ENCODE peak calls at places on chromosomes 11 and 22, in five cellular contexts. F is adrenal gland, K is body of pancreas, G is aorta, B is ovary. A is an unnamed sample.

GRCh38 chr22:50115693-50116092 is 25.9 kb downstream of the MOV10L1 start:
- DNase-seq in F (peak; percentile 86), K (no peak), G (no peak), B (peak; percentile 41), A (no peak)

GRCh38 chr22:38652858-38653257 is 3.3 kb downstream of the FAM227A start:
- DNase-seq in F (no peak), K (no peak), G (no peak), B (no peak), A (no peak)

GRCh38 chr11:31806944-31807790 is 4.0 kb downstream of the PAX6 start:
- DNase-seq in F (no peak), K (no peak), G (no peak), B (no peak), A (no peak)

GRCh38 chr22:40479887-40480538 is 109.6 kb downstream of the SGSM3 start:
- DNase-seq in F (no peak), K (no peak), G (no peak), B (no peak), A (no peak)

GRCh38 chr11:46290598-46291309 is 13.3 kb downstream of the CREB3L1 start:
- DNase-seq in F (peak; percentile 87), K (peak; percentile 74), G (peak; percentile 73), B (peak; percentile 94), A (peak; percentile 68)

GRCh38 chr11:59427068-59427382 is 812 bp upstream of the OR5A2 start:
- DNase-seq in F (no peak), K (no peak), G (no peak), B (no peak), A (no peak)

GRCh38 chr11:128042290-128042751 is 545.0 kb downstream of the ETS1 start:
- DNase-seq in F (no peak), K (no peak), G (no peak), B (no peak), A (no peak)

GRCh38 chr11:59574467-59574866 is 41.1 kb downstream of the OSBP start:
- DNase-seq in F (no peak), K (no peak), G (no peak), B (no peak), A (no peak)

GRCh38 chr11:6778518-6778917 is 4.3 kb upstream of the OR2AG1 start:
- DNase-seq in F (no peak), K (no peak), G (no peak), B (no peak), A (no peak)

GRCh38 chr11:111347002-111347722 is 31.9 kb downstream of the POU2AF1 start:
- DNase-seq in F (no peak), K (no peak), G (no peak), B (no peak), A (no peak)

GRCh38 chr11:67090717-67091116 is 28.3 kb upstream of the KDM2A start:
- DNase-seq in F (no peak), K (no peak), G (no peak), B (no peak), A (no peak)

GRCh38 chr11:62269654-62270278 is at the start of gene SCGB2A2:
- DNase-seq in F (no peak), K (peak; percentile 14), G (no peak), B (no peak), A (no peak)

GRCh38 chr11:61333638-61334433 is 808 bp downstream of the TKFC start:
- DNase-seq in F (no peak), K (no peak), G (no peak), B (no peak), A (no peak)

GRCh38 chr11:64074239-64074638 is 38.5 kb downstream of the FLRT1 start:
- DNase-seq in F (no peak), K (no peak), G (no peak), B (no peak), A (no peak)

GRCh38 chr22:36862251-36863242 is 1.7 kb downstream of the NCF4 start:
- DNase-seq in F (peak; percentile 50), K (no peak), G (peak; percentile 79), B (no peak), A (no peak)

GRCh38 chr22:24141586-24141985 is 39.7 kb upstream of the SUSD2 start:
- DNase-seq in F (no peak), K (no peak), G (no peak), B (no peak), A (no peak)

GRCh38 chr22:46528121-46528610 is 9.3 kb downstream of the CELSR1 start:
- DNase-seq in F (no peak), K (no peak), G (no peak), B (no peak), A (no peak)

GRCh38 chr11:122976734-122977454 is 4.7 kb downstream of the BSX start:
- DNase-seq in F (no peak), K (no peak), G (no peak), B (no peak), A (no peak)

GRCh38 chr11:28524098-28524497 is 415.9 kb downstream of the METTL15 start:
- DNase-seq in F (no peak), K (no peak), G (no peak), B (no peak), A (no peak)

GRCh38 chr22:47153854-47154542 is 391.5 kb downstream of the TBC1D22A start:
- DNase-seq in F (peak; percentile 36), K (peak; percentile 36), G (no peak), B (peak; percentile 39), A (no peak)

GRCh38 chr11:92302766-92303165 is 78.1 kb downstream of the FAT3 start:
- DNase-seq in F (no peak), K (no peak), G (no peak), B (no peak), A (no peak)

GRCh38 chr11:117037279-117037951 is 60.8 kb downstream of the SIK3 start:
- DNase-seq in F (no peak), K (no peak), G (no peak), B (no peak), A (no peak)

GRCh38 chr22:30781271-30781875 is 86.7 kb downstream of the OSBP2 start:
- DNase-seq in F (no peak), K (no peak), G (no peak), B (no peak), A (no peak)

GRCh38 chr11:32939046-32939445 is 46.4 kb downstream of the QSER1 start:
- DNase-seq in F (no peak), K (no peak), G (no peak), B (no peak), A (no peak)

GRCh38 chr11:15993360-15993759 is 363.0 kb downstream of the SOX6 start:
- DNase-seq in F (no peak), K (no peak), G (no peak), B (no peak), A (no peak)

GRCh38 chr11:113387605-113388211 is at the start of gene ANKK1:
- DNase-seq in F (no peak), K (peak; percentile 52), G (no peak), B (no peak), A (peak; percentile 29)

GRCh38 chr11:100080401-100080800 is 606.7 kb upstream of the ARHGAP42 start:
- DNase-seq in F (no peak), K (no peak), G (no peak), B (no peak), A (no peak)

GRCh38 chr22:32583921-32584335 is 109.3 kb downstream of the FBXO7 start:
- DNase-seq in F (no peak), K (no peak), G (no peak), B (no peak), A (no peak)

GRCh38 chr11:28976012-28976800 is 868.0 kb downstream of the METTL15 start:
- DNase-seq in F (no peak), K (peak; percentile 9), G (no peak), B (no peak), A (no peak)

GRCh38 chr22:22884888-22885840 is 2.5 kb upstream of the IGLL5 start:
- DNase-seq in F (no peak), K (no peak), G (no peak), B (no peak), A (no peak)
- H3K27me3 ChIP-seq in F (no peaks in the 10 kb centered on the region), K (no peaks in the 10 kb centered on the region), G (no peaks in the 10 kb centered on the region), B (no peaks in the 10 kb centered on the region), A (no peaks in the 10 kb centered on the region)

DNA sequence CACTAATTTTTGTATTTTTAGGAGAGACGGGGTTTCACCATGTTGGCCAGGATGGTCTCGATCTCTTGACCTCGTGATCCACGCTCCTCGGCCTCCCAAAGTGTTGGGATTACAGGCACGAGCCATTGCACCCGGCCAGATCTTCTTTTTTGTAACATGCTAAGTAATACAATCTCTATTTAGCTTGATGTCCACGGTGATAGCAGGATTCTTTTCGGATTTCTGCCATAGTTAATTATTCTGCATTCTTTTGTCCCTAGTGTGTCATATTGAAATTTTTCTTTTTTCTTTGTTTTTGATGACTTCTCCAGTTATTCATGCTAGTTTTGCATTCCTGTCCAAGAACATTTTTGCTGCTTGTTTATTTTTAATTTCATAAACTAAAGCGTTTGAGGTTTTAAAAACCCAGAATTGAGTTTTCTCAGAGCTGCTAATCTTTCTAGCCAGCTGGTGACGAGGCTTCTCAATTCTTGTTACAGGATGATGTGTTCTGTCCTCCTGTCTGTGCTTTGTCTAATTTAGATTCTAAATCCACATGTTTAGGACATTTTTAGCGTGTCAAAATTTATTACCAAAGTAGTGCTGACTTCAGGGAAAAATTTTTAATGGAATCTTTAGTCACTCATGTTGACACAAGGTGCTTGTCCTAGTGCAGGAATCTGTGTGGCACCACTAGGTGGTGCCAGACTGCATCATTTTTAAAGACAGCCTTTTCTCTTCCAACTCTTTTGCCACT is 21.8 kb downstream of the NF2 start:
- DNase-seq in F (peak; percentile 65), K (peak; percentile 77), G (peak; percentile 60), B (peak; percentile 68), A (no peak)
- H3K27ac ChIP-seq in F (no peak overlapping the region), K (peak overlapping the region; percentile 64), G (no peak overlapping the region), B (peak overlapping the region; percentile 27), A (no peak overlapping the region)

DNA sequence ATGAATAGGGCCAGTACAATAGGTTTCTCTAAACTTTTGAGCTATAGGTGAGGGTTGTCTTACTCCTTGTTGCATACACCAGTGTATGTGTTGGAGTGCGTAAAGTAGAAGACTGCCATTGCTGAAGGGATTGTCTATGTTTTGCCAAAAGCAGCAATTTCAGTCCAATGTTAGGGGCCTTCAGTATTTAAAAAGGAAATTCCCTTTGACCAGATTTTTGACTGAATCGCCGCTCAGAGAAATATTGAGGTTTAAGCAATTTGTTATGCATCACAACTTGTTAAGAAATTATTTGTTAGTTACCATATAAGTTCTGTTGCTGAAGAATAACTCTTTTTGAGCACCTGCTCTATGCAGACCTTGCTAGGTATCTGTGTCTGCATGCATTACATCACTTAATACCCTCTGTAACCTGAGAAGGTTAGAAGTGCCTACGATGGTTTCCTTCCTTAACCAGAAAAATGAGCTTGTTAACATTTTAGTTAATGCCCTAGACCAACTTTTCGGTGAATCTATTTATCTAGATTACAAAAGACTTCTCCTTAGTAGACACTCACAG is 33.9 kb downstream of the MMP20 start:
- DNase-seq in F (no peak), K (no peak), G (no peak), B (no peak), A (no peak)
- H3K4me1 ChIP-seq in F (no peaks in the 10 kb centered on the region), K (no peaks in the 10 kb centered on the region), G (no peaks in the 10 kb centered on the region), B (no peaks in the 10 kb centered on the region), A (no peaks in the 10 kb centered on the region)

GRCh38 chr11:130427581-130428211 is 713 bp downstream of the ADAMTS8 start:
- DNase-seq in F (no peak), K (peak; percentile 17), G (no peak), B (no peak), A (no peak)
- H3K27me3 ChIP-seq in F (peaks cover 49% of the 10 kb centered on the region), K (peaks cover 19% of the 10 kb centered on the region), G (no peaks in the 10 kb centered on the region), B (no peaks in the 10 kb centered on the region), A (peaks cover 13% of the 10 kb centered on the region)

A was measured in iPS DF 6.9.